ENCODE peak calls at places on chromosomes 11 and 22, in six cellular contexts. T is activated gamma-delta T cell treated with anti-CD3 and anti-CD28 coated beads, Interleukin-2, amount 50 U/mL, for 16 hours; A is BE2C; V is hepatic stellate cell; L is T-helper 2 cell treated with Interferon-gamma antibody and Interleukin-4, amounts not matched to agents 5 μg/mL and 100 μg/mL, for 36 hours; K is MM.1S. F is an unnamed sample.

GRCh38 chr11:39139581-39139980 is 2319.9 kb downstream of the LRRC4C start:
- DNase-seq in V (no peak), A (no peak), T (no peak), K (no peak), L (no peak), F (no peak)

GRCh38 chr11:33889821-33890378 is 2.0 kb downstream of the LMO2 start:
- DNase-seq in L (no peak), T (no peak), A (no peak), V (no peak), K (no peak), F (no peak)

GRCh38 chr22:40665312-40665711 is 14.0 kb upstream of the MCHR1 start:
- DNase-seq in K (no peak), A (no peak), T (no peak), V (no peak), L (no peak), F (no peak)

GRCh38 chr11:121544956-121545355 is 92.2 kb upstream of the SORL1-AS1 start:
- DNase-seq in K (no peak), V (no peak), T (no peak), L (no peak), A (no peak), F (no peak)

GRCh38 chr22:45891471-45891995 is 85.4 kb downstream of the WNT7B start:
- DNase-seq in L (no peak), K (no peak), A (peak; percentile 11), V (no peak), T (no peak), F (no peak)

GRCh38 chr22:34036936-34037335 is 116.7 kb upstream of the LARGE1 start:
- DNase-seq in A (no peak), T (no peak), K (peak; percentile 27), L (no peak), V (no peak), F (no peak)

GRCh38 chr11:119505861-119506260 is 82.9 kb upstream of the THY1 start:
- DNase-seq in V (no peak), K (no peak), L (no peak), T (no peak), A (peak; percentile 77), F (no peak)

GRCh38 chr22:23163665-23164064 is 16.6 kb upstream of the BCR start:
- DNase-seq in V (no peak), A (no peak), L (no peak), K (no peak), T (no peak), F (no peak)

GRCh38 chr11:42890773-42891172 is 421.0 kb upstream of the API5 start:
- DNase-seq in T (no peak), V (no peak), A (peak; percentile 88), K (no peak), L (no peak), F (no peak)

GRCh38 chr11:120384476-120384875 is 48.3 kb downstream of the ARHGEF12 start:
- DNase-seq in K (no peak), L (no peak), V (no peak), A (peak; percentile 16), T (no peak), F (no peak)

GRCh38 chr11:64598797-64599697 is 8.0 kb downstream of the SLC22A12 start:
- DNase-seq in L (no peak), A (no peak), V (no peak), T (no peak), K (no peak), F (no peak)

F was measured in lung microvascular endothelial cell.